ENCODE peak calls at places on chromosomes 7 and 10, in eight cellular contexts. R, U, W, X, D, Y, G and N are unnamed samples.

GRCh38 chr7:12111461-12112405 is 99.4 kb upstream of the TMEM106B start:
- DNase-seq in R (no peak), U (no peak), W (peak; percentile 58), X (peak; percentile 1), D (peak; percentile 68), Y (no peak), G (peak; percentile 71), N (no peak)

GRCh38 chr7:90232440-90232839 is 12.5 kb upstream of the CFAP69 start:
- DNase-seq in R (no peak), U (no peak), W (no peak), X (no peak), D (no peak), Y (no peak), G (no peak), N (no peak)

GRCh38 chr7:130142654-130143333 is 62.4 kb downstream of the TMEM209 start:
- DNase-seq in R (no peak), U (no peak), W (no peak), X (no peak), D (no peak), Y (no peak), G (no peak), N (no peak)

GRCh38 chr10:122986340-122986739 is 6.1 kb downstream of the PSTK start:
- DNase-seq in R (no peak), U (no peak), W (peak; percentile 14), X (no peak), D (no peak), Y (no peak), G (no peak), N (no peak)

GRCh38 chr10:4686644-4686996 is 139.4 kb upstream of the AKR1E2 start:
- DNase-seq in R (peak; percentile 21), U (no peak), W (peak; percentile 53), X (peak; percentile 72), D (peak; percentile 98), Y (no peak), G (no peak), N (peak; percentile 67)

GRCh38 chr7:138785587-138786437 is 12.0 kb upstream of the TMEM213 start:
- DNase-seq in R (no peak), U (no peak), W (no peak), X (peak; percentile 11), D (peak; percentile 4), Y (peak; percentile 8), G (no peak), N (no peak)

GRCh38 chr10:71511206-71511605 is 114.5 kb downstream of the CDH23 start:
- DNase-seq in R (no peak), U (no peak), W (no peak), X (no peak), D (no peak), Y (no peak), G (no peak), N (no peak)

GRCh38 chr10:1109795-1110673 is 53.8 kb downstream of the WDR37 start:
- DNase-seq in R (peak; percentile 75), U (peak; percentile 61), W (peak; percentile 78), X (peak; percentile 75), D (peak; percentile 91), Y (peak; percentile 60), G (no peak), N (peak; percentile 84)

GRCh38 chr7:114663502-114663901 is 248.9 kb downstream of the FOXP2 start:
- DNase-seq in R (no peak), U (no peak), W (peak; percentile 48), X (peak; percentile 24), D (peak; percentile 43), Y (peak; percentile 35), G (peak; percentile 30), N (peak; percentile 31)

GRCh38 chr10:26555719-26556368 is 117.7 kb downstream of the APBB1IP start:
- DNase-seq in R (no peak), U (no peak), W (peak; percentile 9), X (peak; percentile 85), D (peak; percentile 86), Y (no peak), G (no peak), N (peak; percentile 75)

GRCh38 chr10:112558476-112559166 is 111.6 kb downstream of the VTI1A start:
- DNase-seq in R (no peak), U (no peak), W (no peak), X (no peak), D (no peak), Y (no peak), G (no peak), N (no peak)

GRCh38 chr10:123044391-123044790 is 35.6 kb downstream of the ACADSB start:
- DNase-seq in R (no peak), U (no peak), W (peak; percentile 46), X (no peak), D (peak; percentile 25), Y (peak; percentile 4), G (no peak), N (no peak)

GRCh38 chr7:6256709-6257535 is 15.5 kb downstream of the CYTH3 start:
- DNase-seq in R (peak; percentile 62), U (no peak), W (peak; percentile 82), X (peak; percentile 89), D (peak; percentile 68), Y (no peak), G (no peak), N (peak; percentile 28)

GRCh38 chr7:5380350-5381210 is 43.1 kb downstream of the TNRC18 start:
- DNase-seq in R (no peak), U (no peak), W (no peak), X (no peak), D (no peak), Y (no peak), G (no peak), N (no peak)

GRCh38 chr10:130621231-130621775 is 485.1 kb downstream of the GLRX3 start:
- DNase-seq in R (no peak), U (no peak), W (no peak), X (no peak), D (no peak), Y (no peak), G (no peak), N (no peak)

GRCh38 chr10:78211476-78212110 is 177.9 kb downstream of the RPS24 start:
- DNase-seq in R (no peak), U (no peak), W (peak; percentile 78), X (peak; percentile 63), D (peak; percentile 44), Y (peak; percentile 38), G (peak; percentile 14), N (peak; percentile 69)

GRCh38 chr7:21962677-21963076 is 17.0 kb upstream of the CDCA7L start:
- DNase-seq in R (no peak), U (no peak), W (no peak), X (no peak), D (no peak), Y (no peak), G (no peak), N (no peak)

GRCh38 chr7:44914992-44915607 is 29.8 kb upstream of the PURB start:
- DNase-seq in R (peak; percentile 65), U (peak; percentile 22), W (no peak), X (no peak), D (no peak), Y (no peak), G (no peak), N (no peak)

GRCh38 chr10:89837173-89838001 is 136.0 kb downstream of the KIF20B start:
- DNase-seq in R (peak; percentile 54), U (peak; percentile 7), W (peak; percentile 56), X (peak; percentile 18), D (peak; percentile 29), Y (no peak), G (no peak), N (no peak)

GRCh38 chr10:90912854-90913479 is 7.9 kb downstream of the ANKRD1 start:
- DNase-seq in R (no peak), U (no peak), W (no peak), X (no peak), D (no peak), Y (no peak), G (no peak), N (no peak)

GRCh38 chr7:72538856-72539255 is 126.7 kb upstream of the CALN1 start:
- DNase-seq in R (no peak), U (no peak), W (no peak), X (no peak), D (no peak), Y (no peak), G (no peak), N (no peak)

GRCh38 chr10:112307631-112308502 is 24.7 kb downstream of the TECTB start:
- DNase-seq in R (peak; percentile 76), U (no peak), W (peak; percentile 36), X (peak; percentile 58), D (peak; percentile 60), Y (peak; percentile 35), G (no peak), N (peak; percentile 72)

GRCh38 chr10:95513941-95514392 is 47.2 kb downstream of the SORBS1 start:
- DNase-seq in R (no peak), U (no peak), W (peak; percentile 42), X (peak; percentile 68), D (peak; percentile 78), Y (no peak), G (no peak), N (no peak)

GRCh38 chr10:86390337-86391120 is 23.9 kb upstream of the GRID1 start:
- DNase-seq in R (no peak), U (no peak), W (no peak), X (no peak), D (peak; percentile 40), Y (no peak), G (no peak), N (no peak)

GRCh38 chr7:77649950-77650349 is 46.3 kb upstream of the RSBN1L start:
- DNase-seq in R (no peak), U (no peak), W (peak; percentile 71), X (no peak), D (no peak), Y (peak; percentile 16), G (no peak), N (no peak)

GRCh38 chr10:72218756-72219155 is 2.7 kb upstream of the ASCC1 start:
- DNase-seq in R (no peak), U (no peak), W (no peak), X (no peak), D (no peak), Y (no peak), G (no peak), N (no peak)

GRCh38 chr10:131082991-131083465 is 228.5 kb downstream of the TCERG1L start:
- DNase-seq in R (no peak), U (no peak), W (no peak), X (no peak), D (no peak), Y (no peak), G (no peak), N (no peak)

GRCh38 chr7:43565786-43566185 is 17.1 kb upstream of the STK17A start:
- DNase-seq in R (no peak), U (no peak), W (peak; percentile 75), X (peak; percentile 93), D (no peak), Y (peak; percentile 43), G (no peak), N (no peak)

GRCh38 chr7:155781433-155781832 is 30.8 kb downstream of the SHH start:
- DNase-seq in R (no peak), U (no peak), W (no peak), X (no peak), D (no peak), Y (no peak), G (no peak), N (no peak)

GRCh38 chr10:12181065-12181775 is 14.5 kb downstream of the NUDT5 start:
- DNase-seq in R (peak; percentile 43), U (peak; percentile 46), W (peak; percentile 8), X (no peak), D (peak; percentile 66), Y (no peak), G (no peak), N (no peak)